ENCODE peak calls at places on chromosomes 3 and 15, in seven cellular contexts. Y is lower lobe of right lung; Q is PC-3; S is CD8-positive, alpha-beta memory T cell; E is fibroblast of pulmonary artery; G is prostate gland; J is GM23248. F is an unnamed sample.

GRCh38 chr3:60064210-60065178 is 1014.7 kb upstream of the CFAP20DC start:
- DNase-seq in Y (no peak), Q (peak; percentile 22), S (no peak), E (peak; percentile 4), G (no peak), J (peak; percentile 78), F (no peak)

GRCh38 chr15:66842710-66843441 is 140.8 kb downstream of the SMAD6 start:
- DNase-seq in Y (peak; percentile 91), Q (peak; percentile 35), S (no peak), E (peak; percentile 76), G (peak; percentile 40), J (peak; percentile 91), F (peak; percentile 93)

GRCh38 chr15:68352401-68353062 is 75.0 kb downstream of the FEM1B start:
- DNase-seq in Y (no peak), Q (peak; percentile 97), S (no peak), E (peak; percentile 95), G (peak; percentile 89), J (peak; percentile 100), F (peak; percentile 76)

GRCh38 chr3:196842567-196843434 is 24.9 kb upstream of the SENP5 start:
- DNase-seq in Y (no peak), Q (no peak), S (no peak), E (peak; percentile 8), G (no peak), J (no peak), F (no peak)

GRCh38 chr15:45499426-45499825 is 23.1 kb downstream of the SLC30A4 start:
- DNase-seq in Y (no peak), Q (no peak), S (no peak), E (peak; percentile 47), G (no peak), J (peak; percentile 30), F (no peak)

GRCh38 chr3:188076176-188076575 is 77.8 kb upstream of the LPP start:
- DNase-seq in Y (no peak), Q (no peak), S (no peak), E (no peak), G (no peak), J (no peak), F (no peak)

GRCh38 chr15:38961886-38962285 is 397.3 kb upstream of the RASGRP1 start:
- DNase-seq in Y (no peak), Q (no peak), S (no peak), E (peak; percentile 79), G (no peak), J (peak; percentile 15), F (no peak)

GRCh38 chr15:33145447-33145846 is 49.1 kb downstream of the FMN1 start:
- DNase-seq in Y (no peak), Q (no peak), S (no peak), E (no peak), G (no peak), J (no peak), F (no peak)

GRCh38 chr15:47715856-47716445 is 1.4 kb upstream of the SEMA6D start:
- DNase-seq in Y (no peak), Q (no peak), S (no peak), E (peak; percentile 62), G (no peak), J (peak; percentile 53), F (peak; percentile 73)

GRCh38 chr15:83066034-83066760 is 855 bp downstream of the BTBD1 start:
- DNase-seq in Y (no peak), Q (peak; percentile 13), S (no peak), E (no peak), G (no peak), J (peak; percentile 28), F (no peak)

GRCh38 chr15:90239371-90239770 is 5.4 kb downstream of the GDPGP1 start:
- DNase-seq in Y (no peak), Q (no peak), S (no peak), E (no peak), G (no peak), J (no peak), F (no peak)

GRCh38 chr3:127774647-127775046 is 47.7 kb downstream of the MGLL start:
- DNase-seq in Y (no peak), Q (no peak), S (no peak), E (no peak), G (no peak), J (no peak), F (no peak)

GRCh38 chr3:23324745-23325144 is 121.6 kb downstream of the UBE2E2 start:
- DNase-seq in Y (no peak), Q (peak; percentile 73), S (peak; percentile 31), E (peak; percentile 62), G (no peak), J (peak; percentile 58), F (no peak)

GRCh38 chr3:123635220-123635619 is 50.4 kb upstream of the HACD2 start:
- DNase-seq in Y (no peak), Q (no peak), S (no peak), E (no peak), G (no peak), J (no peak), F (no peak)

GRCh38 chr15:25171856-25172687 is 217.3 kb downstream of the SNRPN start:
- DNase-seq in Y (peak; percentile 10), Q (no peak), S (no peak), E (no peak), G (no peak), J (no peak), F (peak; percentile 26)

GRCh38 chr3:3286014-3286413 is 106.5 kb upstream of the CRBN start:
- DNase-seq in Y (no peak), Q (no peak), S (no peak), E (no peak), G (no peak), J (no peak), F (no peak)

GRCh38 chr15:78508272-78508671 is 895 bp downstream of the HYKK start:
- DNase-seq in Y (no peak), Q (no peak), S (no peak), E (no peak), G (no peak), J (no peak), F (no peak)
- H3K4me3 ChIP-seq in Y (peak overlapping the region; percentile 94), Q (peak overlapping the region; percentile 76), S (peak overlapping the region; percentile 83), E (peak overlapping the region; percentile 86), G (peak overlapping the region; percentile 84), J (peak overlapping the region; percentile 75), F (peak overlapping the region; percentile 70)

DNA sequence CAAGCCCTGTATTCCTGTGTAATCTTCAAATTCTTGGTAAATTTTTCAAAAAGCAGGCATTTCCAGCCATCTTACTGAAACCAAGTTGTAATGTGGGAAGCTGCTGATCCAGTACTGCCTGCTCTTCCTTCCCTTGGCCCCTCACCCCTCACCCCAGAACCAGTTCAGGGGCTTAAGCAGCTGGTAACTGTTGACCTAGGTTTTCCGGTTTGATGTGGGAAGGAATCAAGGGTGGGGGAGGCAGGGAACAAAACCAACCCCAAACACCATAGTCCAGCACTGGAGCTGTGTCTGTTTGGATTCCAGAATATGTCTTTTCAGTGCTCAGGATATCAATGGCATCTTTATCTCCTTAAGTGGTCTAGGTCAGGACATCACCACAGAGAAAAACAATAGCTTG is 26.7 kb downstream of the SNX1 start:
- DNase-seq in Y (no peak), Q (no peak), S (no peak), E (no peak), G (no peak), J (no peak), F (no peak)
- H3K4me3 ChIP-seq in Y (no peak overlapping the region), Q (no peak overlapping the region), S (no peak overlapping the region), E (no peak overlapping the region), G (no peak overlapping the region), J (no peak overlapping the region), F (no peak overlapping the region)

DNA sequence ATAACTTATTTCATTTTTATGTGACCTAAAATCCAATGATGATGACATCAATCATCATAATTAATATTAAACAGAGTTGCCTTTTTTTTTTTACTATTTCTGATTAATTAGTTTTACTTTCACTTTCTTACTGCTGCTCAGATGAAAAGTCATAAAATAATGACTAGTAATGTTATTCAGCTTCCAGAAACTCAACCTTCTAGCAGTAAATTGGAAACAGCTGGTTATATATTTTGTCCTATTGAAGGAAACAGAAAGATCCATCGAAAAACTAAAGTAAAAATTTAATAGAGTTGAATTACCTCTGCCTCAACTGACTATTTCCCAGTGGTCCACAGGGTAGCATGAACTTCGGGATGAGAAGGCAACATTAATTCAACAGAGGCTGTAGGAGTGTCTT is 107.1 kb upstream of the PTX3 start:
- DNase-seq in Y (no peak), Q (no peak), S (no peak), E (no peak), G (no peak), J (peak; percentile 76), F (no peak)
- H3K4me3 ChIP-seq in Y (no peak overlapping the region), Q (no peak overlapping the region), S (no peak overlapping the region), E (no peak overlapping the region), G (no peak overlapping the region), J (peak overlapping the region; percentile 63), F (no peak overlapping the region)

GRCh38 chr15:92906563-92907081 is 6.5 kb downstream of the CHD2 start:
- DNase-seq in Y (no peak), Q (peak; percentile 94), S (peak; percentile 55), E (no peak), G (peak; percentile 11), J (peak; percentile 72), F (no peak)
- H3K4me3 ChIP-seq in Y (peak overlapping the region; percentile 66), Q (peak overlapping the region; percentile 78), S (peak overlapping the region; percentile 56), E (peak overlapping the region; percentile 61), G (no peak overlapping the region), J (peak overlapping the region; percentile 89), F (no peak overlapping the region)

DNA sequence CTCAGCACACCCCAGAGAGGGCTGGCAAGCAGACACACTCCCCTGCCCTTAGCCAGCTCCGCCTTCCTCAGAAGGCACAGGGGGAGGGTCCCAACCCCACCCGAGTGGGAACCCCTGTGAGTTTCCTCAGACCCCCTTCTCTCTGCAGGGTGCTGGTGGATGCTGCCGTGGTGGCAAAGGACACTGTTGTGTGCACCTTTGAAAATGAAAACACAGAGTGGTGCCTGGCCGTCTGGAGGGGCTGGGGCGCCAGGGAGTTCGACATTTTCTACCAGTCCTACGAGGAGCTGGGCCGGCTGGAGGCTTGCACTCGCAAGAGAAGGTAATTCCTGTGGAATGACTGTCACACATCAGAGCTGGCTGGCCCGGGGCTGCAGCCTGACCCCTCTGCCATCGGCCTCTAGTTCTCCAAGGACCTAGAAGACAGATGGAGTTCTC is 149.4 kb downstream of the LRRK1 start:
- DNase-seq in Y (peak; percentile 45), Q (no peak), S (no peak), E (no peak), G (no peak), J (no peak), F (no peak)
- H3K4me3 ChIP-seq in Y (no peak overlapping the region), Q (no peak overlapping the region), S (no peak overlapping the region), E (no peak overlapping the region), G (no peak overlapping the region), J (no peak overlapping the region), F (no peak overlapping the region)

DNA sequence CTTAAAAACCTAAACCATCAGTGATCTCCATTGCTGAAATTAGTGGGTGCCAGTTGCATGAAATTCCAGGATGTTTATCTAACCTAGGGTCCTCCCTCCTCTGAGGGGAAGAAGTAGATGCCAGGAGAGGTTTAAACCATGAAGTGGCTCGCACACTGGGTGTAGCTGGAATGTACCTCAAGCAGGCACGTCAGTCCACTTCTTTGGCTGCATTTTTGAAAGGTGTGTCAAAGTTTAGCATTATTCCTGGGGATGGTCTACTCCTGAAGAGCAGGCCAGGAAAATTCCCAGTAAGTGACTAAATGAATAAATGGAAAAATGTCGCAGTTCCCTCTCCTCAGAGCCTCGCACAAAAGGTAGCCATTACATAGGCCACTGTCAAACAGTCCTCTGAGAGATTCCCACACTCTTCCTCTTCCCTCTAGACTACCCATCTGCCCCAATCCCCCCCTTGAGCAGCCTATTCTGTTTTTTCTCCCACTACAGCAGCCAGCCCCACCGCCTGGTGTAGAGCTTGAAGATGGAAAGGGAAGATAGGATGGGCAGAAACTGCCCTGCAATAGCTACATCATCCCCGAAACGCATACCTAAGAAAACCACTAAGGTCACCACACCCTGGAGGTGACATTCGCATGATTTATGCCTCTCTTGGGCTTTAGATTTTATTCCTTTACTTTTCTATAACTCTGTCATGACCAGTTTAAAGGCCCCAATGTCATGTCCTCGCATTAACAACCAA is 663 bp upstream of the TMOD3 start:
- DNase-seq in Y (peak; percentile 51), Q (peak; percentile 88), S (no peak), E (no peak), G (no peak), J (no peak), F (no peak)
- H3K4me3 ChIP-seq in Y (peak overlapping the region; percentile 92), Q (peak overlapping the region; percentile 98), S (no peak overlapping the region), E (no peak overlapping the region), G (no peak overlapping the region), J (no peak overlapping the region), F (no peak overlapping the region)

GRCh38 chr3:115784739-115785571 is 161.6 kb downstream of the GAP43 start:
- DNase-seq in Y (no peak), Q (peak; percentile 26), S (no peak), E (peak; percentile 39), G (no peak), J (peak; percentile 96), F (no peak)
- H3K4me3 ChIP-seq in Y (peak overlapping the region; percentile 81), Q (peak overlapping the region; percentile 65), S (peak overlapping the region; percentile 71), E (peak overlapping the region; percentile 65), G (peak overlapping the region; percentile 70), J (peak overlapping the region; percentile 75), F (peak overlapping the region; percentile 71)